ENCODE peak calls at places on chromosomes 1 and 21, in seven cellular contexts. One of them, this sample, is unnamed.

GRCh38 chr1:96236156-96236739 is 485.3 kb upstream of the PTBP2 start:
- DNase-seq in neural progenitor cell: peak; percentile 56
- DNase-seq in A549: peak; percentile 51
- DNase-seq in tibial artery: no peak
- DNase-seq in hepatocyte: peak; percentile 69
- DNase-seq in pancreas: no peak
- DNase-seq in thyroid gland: peak; percentile 44
- DNase-seq in this sample: no peak

GRCh38 chr1:3038113-3038551 is 16.9 kb downstream of the ACTRT2 start:
- DNase-seq in neural progenitor cell: no peak
- DNase-seq in A549: no peak
- DNase-seq in tibial artery: no peak
- DNase-seq in hepatocyte: no peak
- DNase-seq in pancreas: peak; percentile 58
- DNase-seq in thyroid gland: no peak
- DNase-seq in this sample: no peak

GRCh38 chr21:38740131-38740530 is 65.6 kb upstream of the ETS2 start:
- DNase-seq in neural progenitor cell: no peak
- DNase-seq in A549: no peak
- DNase-seq in tibial artery: no peak
- DNase-seq in hepatocyte: no peak
- DNase-seq in pancreas: no peak
- DNase-seq in thyroid gland: no peak
- DNase-seq in this sample: no peak

GRCh38 chr1:211495584-211495983 is 3.6 kb upstream of the RD3 start:
- DNase-seq in neural progenitor cell: no peak
- DNase-seq in A549: no peak
- DNase-seq in tibial artery: no peak
- DNase-seq in hepatocyte: no peak
- DNase-seq in pancreas: no peak
- DNase-seq in thyroid gland: no peak
- DNase-seq in this sample: no peak

GRCh38 chr1:228315945-228316588 is 90.6 kb downstream of the TRIM11 start:
- DNase-seq in neural progenitor cell: peak; percentile 15
- DNase-seq in A549: no peak
- DNase-seq in tibial artery: no peak
- DNase-seq in hepatocyte: no peak
- DNase-seq in pancreas: peak; percentile 55
- DNase-seq in thyroid gland: peak; percentile 16
- DNase-seq in this sample: no peak

GRCh38 chr1:18820791-18821641 is 38.4 kb downstream of the TAS1R2 start:
- DNase-seq in neural progenitor cell: peak; percentile 91
- DNase-seq in A549: peak; percentile 60
- DNase-seq in tibial artery: peak; percentile 58
- DNase-seq in hepatocyte: peak; percentile 90
- DNase-seq in pancreas: peak; percentile 85
- DNase-seq in thyroid gland: peak; percentile 93
- DNase-seq in this sample: peak; percentile 28

GRCh38 chr1:164583196-164583595 is 24.2 kb downstream of the PBX1 start:
- DNase-seq in neural progenitor cell: no peak
- DNase-seq in A549: no peak
- DNase-seq in tibial artery: no peak
- DNase-seq in hepatocyte: no peak
- DNase-seq in pancreas: no peak
- DNase-seq in thyroid gland: no peak
- DNase-seq in this sample: no peak

GRCh38 chr1:67575861-67576260 is 109.1 kb upstream of the GADD45A start:
- DNase-seq in neural progenitor cell: no peak
- DNase-seq in A549: no peak
- DNase-seq in tibial artery: no peak
- DNase-seq in hepatocyte: no peak
- DNase-seq in pancreas: no peak
- DNase-seq in thyroid gland: no peak
- DNase-seq in this sample: no peak

GRCh38 chr1:24318988-24319863 is at the start of gene GRHL3:
- DNase-seq in neural progenitor cell: no peak
- DNase-seq in A549: no peak
- DNase-seq in tibial artery: no peak
- DNase-seq in hepatocyte: peak; percentile 76
- DNase-seq in pancreas: peak; percentile 70
- DNase-seq in thyroid gland: peak; percentile 29
- DNase-seq in this sample: no peak

DNA sequence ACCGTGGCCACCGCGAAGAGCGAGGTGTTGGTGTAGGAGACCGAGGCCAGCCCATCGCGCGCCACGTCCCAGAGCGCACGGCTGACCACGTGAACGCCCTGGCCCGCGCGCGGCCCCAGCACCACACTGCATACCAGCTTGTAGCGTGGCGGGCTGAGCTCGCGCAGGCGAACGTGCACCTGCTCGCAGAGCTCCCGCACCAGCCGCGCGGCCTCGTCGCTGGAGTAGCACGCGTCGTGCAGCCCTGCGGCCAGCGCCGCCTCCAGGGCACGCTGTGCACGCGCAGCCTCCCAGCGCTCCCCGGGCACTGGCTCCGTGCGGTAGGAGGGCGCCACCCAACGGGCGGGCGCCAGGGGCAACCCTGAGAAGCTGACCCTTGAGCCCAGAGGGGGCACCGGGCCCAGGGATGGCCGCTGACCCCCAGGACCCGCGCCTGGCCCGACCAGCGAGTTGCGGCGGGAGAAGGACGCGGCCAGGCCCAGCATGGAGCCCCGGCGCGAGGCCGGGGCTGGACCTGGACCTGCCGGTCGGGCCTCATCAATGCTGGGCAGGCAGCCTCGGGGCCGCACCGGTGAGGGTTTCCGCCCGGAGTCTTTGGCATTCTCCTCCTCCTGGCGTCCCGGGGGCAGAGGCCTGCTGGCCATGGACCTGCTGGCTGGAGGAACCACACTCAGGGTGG is 987 bp downstream of the DYNLT4 start:
- DNase-seq in neural progenitor cell: no peak
- DNase-seq in A549: no peak
- DNase-seq in tibial artery: peak; percentile 21
- DNase-seq in hepatocyte: peak; percentile 9
- DNase-seq in pancreas: peak; percentile 70
- DNase-seq in thyroid gland: no peak
- DNase-seq in this sample: peak; percentile 49
- H3K4me1 ChIP-seq in neural progenitor cell: peaks cover 49% of the 10 kb centered on the region
- H3K4me1 ChIP-seq in A549: peaks cover 80% of the 10 kb centered on the region
- H3K4me1 ChIP-seq in tibial artery: peaks cover 16% of the 10 kb centered on the region
- H3K4me1 ChIP-seq in hepatocyte: peaks cover 43% of the 10 kb centered on the region
- H3K4me1 ChIP-seq in pancreas: peaks cover 59% of the 10 kb centered on the region
- H3K4me1 ChIP-seq in thyroid gland: peaks cover 49% of the 10 kb centered on the region
- H3K4me1 ChIP-seq in this sample: peaks cover 68% of the 10 kb centered on the region

GRCh38 chr1:220281159-220281574 is 8.9 kb upstream of the RAB3GAP2 start:
- DNase-seq in neural progenitor cell: peak; percentile 21
- DNase-seq in A549: peak; percentile 26
- DNase-seq in tibial artery: no peak
- DNase-seq in hepatocyte: peak; percentile 16
- DNase-seq in pancreas: no peak
- DNase-seq in thyroid gland: no peak
- DNase-seq in this sample: no peak
- TF ChIP-seq CTCF in neural progenitor cell: peak; percentile 66
- TF ChIP-seq CTCF in A549: peak; percentile 43
- TF ChIP-seq CTCF in tibial artery: peak; percentile 27
- TF ChIP-seq CTCF in hepatocyte: peak; percentile 58
- TF ChIP-seq CTCF in pancreas: no peak
- TF ChIP-seq CTCF in thyroid gland: no peak
- TF ChIP-seq CTCF in this sample: peak; percentile 16

GRCh38 chr1:59972216-59972924 is 45.8 kb upstream of the CYP2J2 start:
- DNase-seq in neural progenitor cell: no peak
- DNase-seq in A549: no peak
- DNase-seq in tibial artery: no peak
- DNase-seq in hepatocyte: no peak
- DNase-seq in pancreas: no peak
- DNase-seq in thyroid gland: no peak
- DNase-seq in this sample: no peak

GRCh38 chr1:59967780-59968179 is 41.2 kb upstream of the CYP2J2 start:
- DNase-seq in neural progenitor cell: no peak
- DNase-seq in A549: no peak
- DNase-seq in tibial artery: no peak
- DNase-seq in hepatocyte: no peak
- DNase-seq in pancreas: no peak
- DNase-seq in thyroid gland: no peak
- DNase-seq in this sample: no peak

GRCh38 chr1:59973719-59974118 is 47.1 kb upstream of the CYP2J2 start:
- DNase-seq in neural progenitor cell: no peak
- DNase-seq in A549: no peak
- DNase-seq in tibial artery: no peak
- DNase-seq in hepatocyte: no peak
- DNase-seq in pancreas: no peak
- DNase-seq in thyroid gland: no peak
- DNase-seq in this sample: no peak

GRCh38 chr1:59967141-59967697 is 40.6 kb upstream of the CYP2J2 start:
- DNase-seq in neural progenitor cell: peak; percentile 27
- DNase-seq in A549: no peak
- DNase-seq in tibial artery: no peak
- DNase-seq in hepatocyte: peak; percentile 52
- DNase-seq in pancreas: no peak
- DNase-seq in thyroid gland: no peak
- DNase-seq in this sample: no peak

GRCh38 chr1:59971464-59971911 is 44.9 kb upstream of the CYP2J2 start:
- DNase-seq in neural progenitor cell: peak; percentile 82
- DNase-seq in A549: peak; percentile 42
- DNase-seq in tibial artery: peak; percentile 68
- DNase-seq in hepatocyte: peak; percentile 84
- DNase-seq in pancreas: peak; percentile 73
- DNase-seq in thyroid gland: peak; percentile 66
- DNase-seq in this sample: peak; percentile 64
- H3K4me3 ChIP-seq in neural progenitor cell: no peak overlapping the region
- H3K4me3 ChIP-seq in A549: no peak overlapping the region
- H3K4me3 ChIP-seq in tibial artery: no peak overlapping the region
- H3K4me3 ChIP-seq in hepatocyte: no peak overlapping the region
- H3K4me3 ChIP-seq in pancreas: no peak overlapping the region
- H3K4me3 ChIP-seq in thyroid gland: no peak overlapping the region
- H3K4me3 ChIP-seq in this sample: no peak overlapping the region

DNA sequence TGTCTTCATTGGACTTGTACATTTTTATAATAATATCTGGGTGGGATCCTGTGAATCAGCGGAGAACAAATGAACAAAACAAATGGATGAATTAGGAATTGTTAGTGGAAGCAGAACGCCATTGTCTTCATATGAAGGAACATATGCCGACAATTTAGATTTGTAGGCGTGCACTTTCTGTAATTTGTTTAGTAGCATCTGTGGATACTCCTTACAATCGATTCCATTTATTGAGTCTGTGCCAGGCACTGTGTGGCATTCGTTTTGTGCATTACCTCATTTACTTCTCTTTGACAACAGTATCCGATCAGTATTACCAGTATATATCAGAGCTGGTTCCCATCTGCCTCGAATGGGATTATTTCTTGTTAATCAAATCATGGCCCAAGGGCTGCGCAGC is 61.9 kb downstream of the PRDM2 start:
- DNase-seq in neural progenitor cell: no peak
- DNase-seq in A549: no peak
- DNase-seq in tibial artery: no peak
- DNase-seq in hepatocyte: no peak
- DNase-seq in pancreas: no peak
- DNase-seq in thyroid gland: no peak
- DNase-seq in this sample: no peak
- H3K4me1 ChIP-seq in neural progenitor cell: peaks cover 46% of the 10 kb centered on the region
- H3K4me1 ChIP-seq in A549: peaks cover 30% of the 10 kb centered on the region
- H3K4me1 ChIP-seq in tibial artery: no peaks in the 10 kb centered on the region
- H3K4me1 ChIP-seq in hepatocyte: peaks cover 38% of the 10 kb centered on the region
- H3K4me1 ChIP-seq in pancreas: peaks cover 54% of the 10 kb centered on the region
- H3K4me1 ChIP-seq in thyroid gland: peaks cover 79% of the 10 kb centered on the region
- H3K4me1 ChIP-seq in this sample: peaks cover 72% of the 10 kb centered on the region

GRCh38 chr1:192998536-192998935 is 60.6 kb downstream of the UCHL5 start:
- DNase-seq in neural progenitor cell: no peak
- DNase-seq in A549: peak; percentile 15
- DNase-seq in tibial artery: no peak
- DNase-seq in hepatocyte: no peak
- DNase-seq in pancreas: no peak
- DNase-seq in thyroid gland: no peak
- DNase-seq in this sample: no peak
- TF ChIP-seq CTCF in neural progenitor cell: peak; percentile 18
- TF ChIP-seq CTCF in A549: no peak
- TF ChIP-seq CTCF in tibial artery: peak; percentile 23
- TF ChIP-seq CTCF in hepatocyte: no peak
- TF ChIP-seq CTCF in pancreas: no peak
- TF ChIP-seq CTCF in thyroid gland: no peak
- TF ChIP-seq CTCF in this sample: no peak

GRCh38 chr1:54549181-54549924 is 1.3 kb downstream of the ACOT11 start:
- DNase-seq in neural progenitor cell: no peak
- DNase-seq in A549: no peak
- DNase-seq in tibial artery: no peak
- DNase-seq in hepatocyte: no peak
- DNase-seq in pancreas: no peak
- DNase-seq in thyroid gland: peak; percentile 61
- DNase-seq in this sample: no peak
- H3K4me3 ChIP-seq in neural progenitor cell: no peak overlapping the region
- H3K4me3 ChIP-seq in A549: no peak overlapping the region
- H3K4me3 ChIP-seq in tibial artery: peak overlapping the region; percentile 56
- H3K4me3 ChIP-seq in hepatocyte: no peak overlapping the region
- H3K4me3 ChIP-seq in pancreas: no peak overlapping the region
- H3K4me3 ChIP-seq in thyroid gland: peak overlapping the region; percentile 43
- H3K4me3 ChIP-seq in this sample: no peak overlapping the region

DNA sequence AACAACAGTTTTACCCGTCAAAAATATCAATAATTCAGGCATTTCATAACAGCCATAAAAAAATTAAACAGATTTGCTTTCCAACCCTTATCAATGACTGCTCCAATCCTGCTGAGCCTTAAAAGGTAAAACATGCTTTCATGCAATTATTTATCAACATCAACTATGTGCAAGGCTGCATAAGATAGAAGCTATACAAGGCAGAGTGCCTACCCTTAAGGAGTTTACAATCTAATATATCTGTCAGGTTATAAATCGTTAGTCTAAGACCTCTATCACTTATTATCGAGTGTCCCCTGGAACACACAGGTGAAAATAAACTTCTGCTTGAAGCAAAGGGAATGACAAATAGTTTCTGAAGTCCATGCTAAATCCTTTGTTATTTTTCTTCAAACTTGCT is 1.8 kb downstream of the ERRFI1 start:
- DNase-seq in neural progenitor cell: no peak
- DNase-seq in A549: no peak
- DNase-seq in tibial artery: no peak
- DNase-seq in hepatocyte: no peak
- DNase-seq in pancreas: no peak
- DNase-seq in thyroid gland: no peak
- DNase-seq in this sample: no peak
- H3K4me1 ChIP-seq in neural progenitor cell: peaks cover 72% of the 10 kb centered on the region
- H3K4me1 ChIP-seq in A549: peaks cover 45% of the 10 kb centered on the region
- H3K4me1 ChIP-seq in tibial artery: no peaks in the 10 kb centered on the region
- H3K4me1 ChIP-seq in hepatocyte: peaks cover 44% of the 10 kb centered on the region
- H3K4me1 ChIP-seq in pancreas: peaks cover 50% of the 10 kb centered on the region
- H3K4me1 ChIP-seq in thyroid gland: peaks cover 56% of the 10 kb centered on the region
- H3K4me1 ChIP-seq in this sample: peaks cover 13% of the 10 kb centered on the region

GRCh38 chr21:16002872-16003466 is 273.2 kb downstream of the USP25 start:
- DNase-seq in neural progenitor cell: no peak
- DNase-seq in A549: peak; percentile 20
- DNase-seq in tibial artery: no peak
- DNase-seq in hepatocyte: no peak
- DNase-seq in pancreas: no peak
- DNase-seq in thyroid gland: no peak
- DNase-seq in this sample: no peak
- TF ChIP-seq CTCF in neural progenitor cell: peak; percentile 48
- TF ChIP-seq CTCF in A549: peak; percentile 51
- TF ChIP-seq CTCF in tibial artery: peak; percentile 20
- TF ChIP-seq CTCF in hepatocyte: peak; percentile 60
- TF ChIP-seq CTCF in pancreas: no peak
- TF ChIP-seq CTCF in thyroid gland: no peak
- TF ChIP-seq CTCF in this sample: no peak